ENCODE peak calls at places on chromosomes 1 and 21, in six cellular contexts. J is GM23248; R is tibial nerve; V is upper lobe of right lung; D is uterus; A is CD4-positive, CD25-positive, alpha-beta regulatory T cell. O is an unnamed sample.

GRCh38 chr21:45830720-45831366 is 150.7 kb upstream of the COL6A1 start:
- DNase-seq in J (no peak), R (no peak), V (no peak), D (peak; percentile 55), A (no peak), O (no peak)

GRCh38 chr1:21005840-21006239 is 170.9 kb downstream of the EIF4G3 start:
- DNase-seq in J (no peak), R (no peak), V (no peak), D (no peak), A (no peak), O (no peak)

GRCh38 chr1:49052102-49052501 is 275.4 kb upstream of the BEND5 start:
- DNase-seq in J (no peak), R (no peak), V (no peak), D (no peak), A (no peak), O (no peak)

GRCh38 chr21:18274370-18274769 is 29.7 kb downstream of the CHODL start:
- DNase-seq in J (no peak), R (no peak), V (no peak), D (no peak), A (no peak), O (no peak)

GRCh38 chr1:177848577-177848976 is 121.3 kb downstream of the SEC16B start:
- DNase-seq in J (peak; percentile 86), R (no peak), V (no peak), D (no peak), A (no peak), O (no peak)

GRCh38 chr1:12467570-12468286 is 150.3 kb downstream of the DHRS3 start:
- DNase-seq in J (no peak), R (no peak), V (no peak), D (no peak), A (no peak), O (no peak)

GRCh38 chr1:42931911-42932422 is 26.7 kb downstream of the SLC2A1 start:
- DNase-seq in J (no peak), R (no peak), V (peak; percentile 92), D (no peak), A (peak; percentile 63), O (peak; percentile 92)

GRCh38 chr1:72282271-72282656 is at the start of gene NEGR1:
- DNase-seq in J (peak; percentile 87), R (peak; percentile 29), V (peak; percentile 68), D (peak; percentile 46), A (no peak), O (no peak)

GRCh38 chr1:114263343-114263742 is 109.7 kb upstream of the SYT6 start:
- DNase-seq in J (no peak), R (no peak), V (no peak), D (no peak), A (no peak), O (no peak)

GRCh38 chr1:231856426-231856825 is 229.8 kb downstream of the DISC1 start:
- DNase-seq in J (no peak), R (no peak), V (no peak), D (no peak), A (no peak), O (no peak)

GRCh38 chr1:157626099-157626498 is 28.2 kb upstream of the FCRL4 start:
- DNase-seq in J (no peak), R (no peak), V (no peak), D (no peak), A (no peak), O (no peak)

GRCh38 chr1:43317817-43318471 is 17.2 kb downstream of the TIE1 start:
- DNase-seq in J (peak; percentile 41), R (no peak), V (peak; percentile 56), D (no peak), A (no peak), O (no peak)

GRCh38 chr1:92980732-92981647 is 19.7 kb upstream of the DIPK1A start:
- DNase-seq in J (no peak), R (no peak), V (no peak), D (no peak), A (peak; percentile 59), O (peak; percentile 88)

GRCh38 chr1:223242382-223242955 is 99.4 kb upstream of the TLR5 start:
- DNase-seq in J (peak; percentile 69), R (no peak), V (no peak), D (no peak), A (no peak), O (no peak)

GRCh38 chr1:207218512-207219352 is 102.7 kb upstream of the CD55 start:
- DNase-seq in J (no peak), R (no peak), V (no peak), D (no peak), A (no peak), O (no peak)

GRCh38 chr1:11052839-11053757 is 6.1 kb upstream of the MASP2 start:
- DNase-seq in J (peak; percentile 34), R (no peak), V (no peak), D (no peak), A (no peak), O (no peak)
- H3K27ac ChIP-seq in J (no peak overlapping the region), R (no peak overlapping the region), V (no peak overlapping the region), D (no peak overlapping the region), A (no peak overlapping the region), O (no peak overlapping the region)

GRCh38 chr21:37270576-37271365 is 3.6 kb upstream of the VPS26C start:
- DNase-seq in J (no peak), R (no peak), V (no peak), D (no peak), A (no peak), O (no peak)
- H3K27ac ChIP-seq in J (no peak overlapping the region), R (no peak overlapping the region), V (peak overlapping the region; percentile 21), D (no peak overlapping the region), A (no peak overlapping the region), O (no peak overlapping the region)

DNA sequence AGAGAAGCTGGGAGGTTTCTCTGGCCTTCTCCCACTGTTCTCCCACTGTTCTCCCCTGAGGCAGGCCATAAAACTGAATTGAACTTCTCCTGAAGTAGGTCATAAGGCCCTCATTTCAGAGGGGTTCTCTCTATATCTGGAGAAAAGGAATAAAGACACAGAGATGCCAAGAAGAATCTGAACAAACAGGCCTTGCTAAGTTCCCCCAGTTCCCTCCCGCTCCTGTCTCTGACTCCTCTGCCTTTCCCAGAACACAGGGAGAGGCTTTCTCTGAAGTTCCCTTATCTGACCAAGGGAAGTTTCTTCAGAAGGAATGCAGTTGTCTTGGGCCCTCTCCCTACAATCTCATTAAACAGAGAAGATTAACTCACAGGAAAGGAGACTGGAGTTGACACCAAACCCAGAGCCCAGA is 83.4 kb downstream of the SLC16A1 start:
- DNase-seq in J (no peak), R (no peak), V (no peak), D (no peak), A (no peak), O (no peak)
- H3K27ac ChIP-seq in J (no peak overlapping the region), R (no peak overlapping the region), V (no peak overlapping the region), D (no peak overlapping the region), A (no peak overlapping the region), O (no peak overlapping the region)

DNA sequence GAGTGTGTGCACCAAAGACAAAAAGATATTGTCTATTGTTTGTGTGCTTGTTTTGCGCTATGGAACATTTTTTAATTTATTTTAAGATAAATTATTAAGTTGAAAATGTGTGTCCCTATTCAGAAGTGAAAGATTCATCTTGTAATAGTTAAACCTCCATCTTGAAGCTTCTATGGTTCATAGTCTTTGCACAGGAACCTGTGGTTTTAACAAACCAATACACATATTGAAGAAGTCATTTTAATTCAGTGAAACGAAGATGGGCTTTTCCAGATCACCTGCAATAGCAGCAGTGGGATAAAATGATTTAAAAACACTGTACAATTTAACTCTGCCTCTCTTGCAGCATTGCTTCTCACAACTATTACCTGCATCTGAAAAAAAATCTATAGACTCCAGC is 42.6 kb upstream of the QSOX1 start:
- DNase-seq in J (no peak), R (no peak), V (no peak), D (no peak), A (no peak), O (no peak)
- H3K27ac ChIP-seq in J (no peak overlapping the region), R (no peak overlapping the region), V (no peak overlapping the region), D (peak overlapping the region; percentile 63), A (no peak overlapping the region), O (no peak overlapping the region)

GRCh38 chr1:4665456-4665855 is 11.0 kb downstream of the AJAP1 start:
- DNase-seq in J (no peak), R (no peak), V (no peak), D (no peak), A (no peak), O (no peak)

GRCh38 chr1:4661595-4661917 is 7.1 kb downstream of the AJAP1 start:
- DNase-seq in J (no peak), R (no peak), V (no peak), D (no peak), A (no peak), O (no peak)

GRCh38 chr1:4664601-4665000 is 10.2 kb downstream of the AJAP1 start:
- DNase-seq in J (no peak), R (no peak), V (peak; percentile 8), D (no peak), A (no peak), O (no peak)

GRCh38 chr1:4662723-4663122 is 8.3 kb downstream of the AJAP1 start:
- DNase-seq in J (no peak), R (no peak), V (no peak), D (no peak), A (no peak), O (no peak)

DNA sequence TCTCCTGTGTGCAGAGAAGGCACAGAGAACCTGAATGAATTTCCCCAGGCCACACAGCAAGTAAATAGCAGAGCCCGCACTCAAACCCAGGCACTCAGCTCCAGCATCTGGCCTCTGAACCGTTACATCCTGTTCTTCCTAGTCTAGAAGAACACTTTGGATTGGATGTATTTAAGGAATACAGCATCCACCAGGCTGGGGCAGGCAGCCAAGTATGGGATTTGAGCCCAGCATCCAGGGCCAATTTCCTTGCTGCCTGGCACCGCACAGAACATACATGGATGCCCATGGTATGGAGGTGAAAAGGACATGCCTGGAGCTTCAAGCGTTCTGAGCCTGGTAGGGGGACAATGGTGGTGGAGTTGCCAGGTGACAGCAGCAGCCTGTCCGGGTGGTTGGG is 9.7 kb downstream of the AJAP1 start:
- DNase-seq in J (no peak), R (no peak), V (no peak), D (no peak), A (no peak), O (no peak)
- H3K27ac ChIP-seq in J (no peak overlapping the region), R (no peak overlapping the region), V (no peak overlapping the region), D (no peak overlapping the region), A (no peak overlapping the region), O (no peak overlapping the region)

DNA sequence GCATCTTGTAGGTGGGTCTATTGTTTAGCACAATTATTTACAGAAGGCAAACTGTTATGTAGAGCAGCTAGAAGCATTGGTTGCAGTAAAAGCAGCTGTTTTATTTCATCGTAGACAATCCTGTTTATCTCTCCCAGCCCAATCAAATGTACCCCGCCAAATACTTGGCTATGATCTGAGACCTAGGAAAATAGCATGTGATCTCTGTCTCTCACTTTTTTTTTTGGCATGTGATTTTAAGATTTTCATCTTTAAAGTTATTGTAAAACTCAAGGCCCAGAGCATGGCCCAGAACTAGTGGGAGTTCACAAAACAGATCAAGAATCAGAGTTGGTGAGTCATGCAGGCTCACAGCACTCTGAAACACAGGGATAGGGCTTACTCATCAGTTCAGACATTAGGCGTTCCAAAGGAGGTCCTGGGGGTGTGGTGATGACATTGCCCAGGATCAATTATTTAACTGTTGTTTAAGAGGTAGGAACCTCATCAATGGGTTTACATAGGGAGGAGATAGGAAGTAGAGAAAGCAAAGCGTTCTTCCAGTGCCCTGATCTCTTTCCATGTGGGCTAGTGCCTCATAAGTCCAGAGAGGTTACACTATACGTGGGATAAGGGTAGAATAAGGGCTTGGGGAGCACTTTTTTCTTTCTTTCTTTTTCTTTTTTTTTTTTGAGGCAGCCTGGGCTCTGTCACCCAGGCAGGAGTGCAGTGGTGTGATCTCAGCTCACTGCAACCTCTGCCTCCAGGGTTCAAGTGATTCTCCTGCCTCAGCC is 40.3 kb downstream of the TBX19 start:
- DNase-seq in J (peak; percentile 96), R (no peak), V (no peak), D (peak; percentile 54), A (no peak), O (no peak)
- H3K27ac ChIP-seq in J (peak overlapping the region; percentile 53), R (no peak overlapping the region), V (peak overlapping the region; percentile 37), D (peak overlapping the region; percentile 93), A (no peak overlapping the region), O (no peak overlapping the region)